ENCODE peak calls at places on chromosomes 3 and 15, in ten cellular contexts. X, H, Q, C, B, K, V, U, T and R are unnamed samples.

GRCh38 chr3:74739242-74739641 is 124.8 kb upstream of the CNTN3 start:
- DNase-seq in H (no peak), C (no peak), B (no peak), U (no peak), T (no peak), X (no peak), Q (no peak), K (no peak), V (no peak), R (no peak)

GRCh38 chr3:188683032-188683491 is 488.7 kb upstream of the TPRG1 start:
- DNase-seq in C (peak), U (peak), Q (no peak), T (no peak), K (no peak), V (peak), X (no peak), H (peak), B (no peak), R (no peak)

GRCh38 chr15:35674873-35675781 is 129.2 kb upstream of the DPH6 start:
- DNase-seq in Q (no peak), V (peak), U (no peak), B (no peak), T (no peak), K (peak), C (no peak), H (peak), X (no peak), R (no peak)

GRCh38 chr3:10815487-10815886 is 541 bp upstream of the SLC6A11 start:
- DNase-seq in C (no peak), X (no peak), T (no peak), V (no peak), B (no peak), K (no peak), H (no peak), U (no peak), Q (no peak), R (no peak)

GRCh38 chr15:95291878-95292472 is 1038.5 kb upstream of the NR2F2 start:
- DNase-seq in T (no peak), V (no peak), H (no peak), B (peak), U (peak), X (no peak), K (peak), Q (no peak), C (no peak), R (no peak)

GRCh38 chr15:93985925-93986324 is 245.4 kb upstream of the MCTP2 start:
- DNase-seq in K (no peak), B (no peak), Q (no peak), V (no peak), X (no peak), T (no peak), C (no peak), U (peak), H (no peak), R (no peak)

GRCh38 chr15:71282086-71282485 is 166.8 kb downstream of the THSD4 start:
- DNase-seq in H (no peak), U (no peak), Q (no peak), X (no peak), T (no peak), K (no peak), B (no peak), C (no peak), V (peak), R (no peak)

GRCh38 chr3:46707601-46708011 is 6.4 kb downstream of the TMIE start:
- DNase-seq in T (no peak), K (no peak), U (no peak), V (no peak), Q (no peak), C (no peak), H (no peak), X (peak), B (no peak), R (no peak)

GRCh38 chr15:51842852-51843737 is 13.6 kb downstream of the TMOD3 start:
- DNase-seq in B (peak), V (no peak), H (no peak), U (peak), X (no peak), C (peak), Q (no peak), K (no peak), T (no peak), R (no peak)

GRCh38 chr3:64220161-64220560 is 5.1 kb downstream of the PRICKLE2 start:
- DNase-seq in C (no peak), X (no peak), H (no peak), B (no peak), V (no peak), U (peak), K (no peak), T (no peak), Q (no peak), R (no peak)

GRCh38 chr3:149198611-149199010 is 23.0 kb downstream of the CP start:
- DNase-seq in H (no peak), T (no peak), Q (no peak), V (peak), X (no peak), K (no peak), U (peak), C (no peak), B (no peak), R (no peak)

GRCh38 chr3:30232142-30232541 is 374.3 kb upstream of the TGFBR2 start:
- DNase-seq in U (no peak), K (peak), V (peak), H (peak), Q (no peak), B (no peak), T (no peak), X (no peak), C (no peak), R (no peak)

GRCh38 chr3:142029791-142030190 is 119.6 kb downstream of the TFDP2 start:
- DNase-seq in B (no peak), K (no peak), T (no peak), Q (no peak), X (no peak), V (no peak), C (no peak), U (no peak), H (no peak), R (no peak)

GRCh38 chr3:171620825-171621434 is 160.7 kb upstream of the TNIK start:
- DNase-seq in Q (no peak), T (no peak), U (peak), H (no peak), V (peak), C (no peak), B (no peak), X (no peak), K (no peak), R (no peak)

GRCh38 chr15:74197176-74197965 is 5.2 kb downstream of the STRA6 start:
- DNase-seq in K (no peak), V (no peak), T (no peak), C (no peak), B (no peak), Q (no peak), U (no peak), H (no peak), X (no peak), R (no peak)

GRCh38 chr3:171802601-171802956 is 7.7 kb downstream of the PLD1 start:
- DNase-seq in V (no peak), H (no peak), Q (no peak), C (no peak), K (no peak), T (no peak), X (no peak), U (no peak), B (no peak), R (no peak)

GRCh38 chr3:133955892-133956291 is 60.2 kb upstream of the RAB6B start:
- DNase-seq in U (no peak), V (no peak), H (no peak), X (no peak), Q (no peak), T (no peak), K (no peak), C (no peak), B (no peak), R (no peak)

GRCh38 chr15:65752151-65752700 is 39.9 kb downstream of the DENND4A start:
- DNase-seq in Q (no peak), B (no peak), X (no peak), K (no peak), C (no peak), T (no peak), H (no peak), V (peak), U (no peak), R (no peak)

GRCh38 chr3:54653456-54654195 is 274.2 kb downstream of the LRTM1 start:
- DNase-seq in V (no peak), K (no peak), Q (no peak), B (no peak), H (no peak), T (no peak), X (no peak), C (no peak), U (no peak), R (no peak)

GRCh38 chr3:161349529-161350278 is 21.6 kb downstream of the SPTSSB start:
- DNase-seq in U (peak), K (no peak), V (peak), X (no peak), C (peak), B (peak), H (no peak), Q (peak), T (no peak), R (peak)

GRCh38 chr15:62453979-62454378 is 288.9 kb upstream of the C2CD4B start:
- DNase-seq in T (no peak), C (no peak), U (peak), V (no peak), X (no peak), K (no peak), B (no peak), H (no peak), Q (no peak), R (no peak)

GRCh38 chr15:38975282-38975990 is 410.8 kb upstream of the RASGRP1 start:
- DNase-seq in K (no peak), C (no peak), T (no peak), U (no peak), B (no peak), Q (no peak), X (no peak), V (no peak), H (no peak), R (no peak)

GRCh38 chr3:160343132-160343531 is 55.9 kb downstream of the IFT80 start:
- DNase-seq in X (no peak), B (peak), H (no peak), Q (no peak), T (no peak), V (no peak), K (peak), C (no peak), U (no peak), R (no peak)

GRCh38 chr3:71984843-71985594 is 200.1 kb upstream of the PROK2 start:
- DNase-seq in B (peak), H (no peak), C (peak), U (no peak), V (no peak), T (peak), K (no peak), X (no peak), Q (no peak), R (no peak)

GRCh38 chr3:34229871-34230270 is 431.4 kb downstream of the PDCD6IP start:
- DNase-seq in Q (no peak), X (peak), H (no peak), U (no peak), V (no peak), C (no peak), B (no peak), K (peak), T (no peak), R (no peak)

GRCh38 chr3:10533731-10534011 is 28.3 kb upstream of the ATP2B2 start:
- DNase-seq in K (no peak), V (no peak), U (no peak), X (no peak), T (no peak), H (no peak), C (no peak), B (no peak), Q (no peak), R (no peak)

GRCh38 chr3:157872902-157873301 is 233.3 kb downstream of the SHOX2 start:
- DNase-seq in K (no peak), T (no peak), U (peak), X (no peak), C (no peak), H (no peak), Q (no peak), B (no peak), V (no peak), R (no peak)

GRCh38 chr15:96042734-96043224 is 287.7 kb upstream of the NR2F2 start:
- DNase-seq in T (no peak), V (no peak), U (no peak), X (no peak), H (no peak), C (no peak), B (peak), K (no peak), Q (no peak), R (no peak)

GRCh38 chr3:30954431-30954830 is 60.0 kb upstream of the GADL1 start:
- DNase-seq in Q (no peak), X (no peak), H (no peak), K (no peak), V (no peak), C (no peak), B (no peak), U (no peak), T (no peak), R (no peak)

GRCh38 chr15:51647128-51647562 is 24.6 kb upstream of the DMXL2 start:
- DNase-seq in T (peak), V (peak), Q (peak), C (no peak), X (no peak), U (peak), B (peak), K (no peak), H (peak), R (no peak)

GRCh38 chr3:101851072-101851471 is 1.8 kb downstream of the NFKBIZ start:
- DNase-seq in B (no peak), V (no peak), U (no peak), Q (no peak), T (no peak), C (no peak), K (no peak), X (no peak), H (no peak), R (no peak)

GRCh38 chr15:52121896-52122295 is 9.3 kb upstream of the BCL2L10 start:
- DNase-seq in C (no peak), B (no peak), U (no peak), V (no peak), H (no peak), X (no peak), T (no peak), Q (no peak), K (no peak), R (no peak)

GRCh38 chr3:126945171-126945721 is 37.7 kb upstream of the PLXNA1 start:
- DNase-seq in X (peak), H (no peak), T (no peak), B (no peak), K (no peak), V (no peak), Q (no peak), U (no peak), C (no peak), R (no peak)

GRCh38 chr15:40982855-40983254 is 29.6 kb downstream of the CHAC1 start:
- DNase-seq in Q (no peak), V (no peak), C (no peak), H (no peak), K (no peak), X (no peak), U (peak), T (no peak), B (no peak), R (no peak)

GRCh38 chr3:184884359-184885017 is 72.5 kb downstream of the VPS8 start:
- DNase-seq in C (no peak), X (no peak), H (no peak), T (no peak), V (no peak), K (no peak), B (no peak), Q (no peak), U (no peak), R (no peak)

GRCh38 chr3:95971573-95971972 is 842.8 kb upstream of the EPHA6 start:
- DNase-seq in U (no peak), K (no peak), T (no peak), X (no peak), H (no peak), Q (peak), V (peak), C (no peak), B (no peak), R (no peak)